ENCODE peak calls at places on chromosomes 6 and 20, in four cellular contexts. L is sigmoid colon, M is heart right ventricle, F is H1. G is an unnamed sample.

GRCh38 chr6:31970604-31971271 is 1.2 kb downstream of the DXO start:
- DNase-seq in F (no peak), L (peak; percentile 68), M (no peak), G (peak; percentile 23)

GRCh38 chr6:163620670-163621330 is 206.3 kb downstream of the QKI start:
- DNase-seq in M (no peak), F (no peak), L (no peak), G (no peak)

GRCh38 chr20:49906101-49906604 is 9.2 kb downstream of the SPATA2 start:
- DNase-seq in F (no peak), M (peak; percentile 38), L (peak; percentile 56), G (no peak)

GRCh38 chr6:83854766-83855165 is 1.6 kb downstream of the RIPPLY2 start:
- DNase-seq in M (no peak), F (no peak), L (no peak), G (no peak)

GRCh38 chr20:34300809-34301586 is 2.2 kb downstream of the AHCY start:
- DNase-seq in F (no peak), L (no peak), M (peak; percentile 16), G (peak; percentile 22)

GRCh38 chr20:38859070-38859690 is 53.7 kb downstream of the PPP1R16B start:
- DNase-seq in F (no peak), M (no peak), L (no peak), G (no peak)

GRCh38 chr6:121765060-121765459 is 329.6 kb downstream of the GJA1 start:
- DNase-seq in F (no peak), L (no peak), M (no peak), G (no peak)

GRCh38 chr6:1312444-1313363 is 806 bp downstream of the FOXQ1 start:
- DNase-seq in F (no peak), L (no peak), M (no peak), G (no peak)

GRCh38 chr6:96213768-96214167 is 198.0 kb downstream of the FUT9 start:
- DNase-seq in F (no peak), L (no peak), M (no peak), G (no peak)

GRCh38 chr6:137659871-137660270 is 165.7 kb upstream of the OLIG3 start:
- DNase-seq in L (no peak), F (no peak), M (no peak), G (no peak)

GRCh38 chr6:107495196-107495643 is 5.3 kb downstream of the SOBP start:
- DNase-seq in M (peak; percentile 39), L (peak; percentile 70), F (no peak), G (no peak)

GRCh38 chr6:22349051-22349450 is 52.2 kb upstream of the PRL start:
- DNase-seq in L (no peak), F (no peak), M (no peak), G (no peak)

GRCh38 chr20:50172347-50173013 is 18.1 kb upstream of the CEBPB start:
- DNase-seq in F (peak; percentile 82), L (peak; percentile 96), M (peak; percentile 92), G (peak; percentile 83)

GRCh38 chr6:36357872-36358234 is 21.2 kb upstream of the BNIP5 start:
- DNase-seq in L (no peak), M (no peak), F (no peak), G (no peak)

GRCh38 chr6:25472314-25472713 is 179.7 kb upstream of the SCGN start:
- DNase-seq in F (no peak), L (no peak), M (no peak), G (peak; percentile 22)

GRCh38 chr20:19887566-19888268 is 129.4 kb upstream of the NAA20 start:
- DNase-seq in L (no peak), M (no peak), F (no peak), G (no peak)

GRCh38 chr6:152246554-152247337 is 390.4 kb downstream of the SYNE1 start:
- DNase-seq in F (no peak), M (peak; percentile 42), L (no peak), G (no peak)

GRCh38 chr6:169326067-169326799 is 72.6 kb upstream of the THBS2 start:
- DNase-seq in L (no peak), M (no peak), F (peak; percentile 23), G (peak; percentile 61)

GRCh38 chr6:26205625-26206574 is 118.7 kb downstream of the HFE start:
- DNase-seq in M (no peak), F (no peak), L (no peak), G (no peak)

GRCh38 chr6:4803343-4803744 is 27.1 kb downstream of the CDYL start:
- DNase-seq in L (no peak), F (no peak), M (no peak), G (no peak)

GRCh38 chr20:35092524-35093244 is at the start of gene TRPC4AP:
- DNase-seq in F (peak; percentile 75), M (peak; percentile 88), L (peak; percentile 93), G (peak; percentile 91)

GRCh38 chr6:81171991-81172740 is 580.3 kb downstream of the TENT5A start:
- DNase-seq in M (peak; percentile 19), L (peak; percentile 69), F (no peak), G (peak; percentile 3)

GRCh38 chr6:46690126-46690525 is 2.4 kb downstream of the TDRD6 start:
- DNase-seq in L (no peak), M (no peak), F (no peak), G (no peak)
- TF ChIP-seq CTCF in L (no peak), M (no peak), F (no peak), G (no peak)

GRCh38 chr6:13484138-13484708 is 3.2 kb downstream of the GFOD1 start:
- DNase-seq in L (no peak), F (no peak), M (no peak), G (no peak)
- H3K4me1 ChIP-seq in L (no peaks in the 10 kb centered on the region), F (peaks cover 4% of the 10 kb centered on the region), M (peaks cover 76% of the 10 kb centered on the region), G (no peaks in the 10 kb centered on the region)

GRCh38 chr6:10112871-10113584 is 301.8 kb downstream of the TFAP2A start:
- DNase-seq in L (no peak), F (no peak), M (no peak), G (no peak)

DNA sequence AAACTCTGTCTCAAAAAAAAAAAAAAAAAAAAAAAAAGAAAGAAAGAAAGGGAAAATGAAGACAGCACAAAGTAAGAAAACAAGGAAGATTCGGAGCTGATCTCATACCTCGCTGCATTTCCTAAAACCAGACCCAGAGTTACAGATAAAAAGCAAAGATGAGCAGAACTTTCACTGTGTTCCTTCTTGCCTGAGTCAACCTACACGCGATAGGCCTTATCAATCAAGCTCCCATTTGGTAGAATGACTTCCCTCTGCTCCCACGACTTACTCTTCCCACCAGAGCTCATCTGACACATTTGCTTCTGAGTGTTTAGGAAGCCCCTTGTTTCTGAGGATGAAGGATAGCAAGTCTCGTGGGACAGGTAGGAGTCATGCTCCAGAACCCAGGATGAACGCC is 302.9 kb downstream of the TFAP2A start:
- DNase-seq in F (no peak), M (no peak), L (no peak), G (no peak)
- H3K27me3 ChIP-seq in F (no peaks in the 10 kb centered on the region), M (peaks cover 36% of the 10 kb centered on the region), L (peaks cover 6% of the 10 kb centered on the region), G (no peaks in the 10 kb centered on the region)

GRCh38 chr6:132131351-132131750 is 180.2 kb upstream of the CCN2 start:
- DNase-seq in F (no peak), M (no peak), L (no peak), G (no peak)

GRCh38 chr6:132128424-132128823 is 177.3 kb upstream of the CCN2 start:
- DNase-seq in M (no peak), F (no peak), L (no peak), G (no peak)

GRCh38 chr6:132131777-132132176 is 180.6 kb upstream of the CCN2 start:
- DNase-seq in F (no peak), M (peak; percentile 61), L (no peak), G (no peak)

GRCh38 chr6:132132420-132132819 is 181.2 kb upstream of the CCN2 start:
- DNase-seq in M (no peak), L (no peak), F (no peak), G (no peak)

DNA sequence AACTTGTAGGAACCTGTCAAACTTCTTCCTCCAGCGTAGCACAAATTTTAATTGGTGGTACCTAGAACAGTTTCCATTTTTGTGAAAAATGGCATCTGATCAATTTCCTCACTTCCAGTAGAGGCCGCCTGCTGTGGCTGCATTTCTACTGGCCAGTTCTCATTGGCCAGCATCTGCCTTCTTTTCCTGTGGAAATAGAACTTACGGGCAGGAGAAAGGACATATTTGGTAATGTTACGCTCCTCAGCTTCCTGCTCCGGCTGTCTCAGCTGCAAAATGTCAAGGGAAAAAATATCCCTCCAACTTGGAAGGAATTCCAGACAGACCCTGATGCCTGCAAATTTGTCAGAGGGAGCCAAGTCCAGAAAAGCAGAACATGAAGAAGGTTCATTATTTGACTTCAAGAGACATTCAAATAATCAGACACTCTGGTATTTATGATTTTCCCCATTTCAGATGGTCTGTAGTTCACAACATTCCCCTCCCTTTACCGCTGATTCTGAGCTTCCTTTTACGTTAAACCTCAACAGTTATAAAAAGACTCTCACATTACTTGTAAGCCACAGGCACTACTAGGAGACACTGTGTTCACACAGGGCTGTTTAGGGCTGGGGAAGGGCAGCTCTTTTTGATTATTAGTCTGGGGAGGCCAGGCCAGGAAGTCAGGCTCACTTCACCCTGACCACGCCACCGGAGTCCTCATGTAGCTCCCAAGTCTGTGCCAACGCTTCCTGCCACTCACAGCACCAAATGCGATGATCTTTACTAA is 179.5 kb upstream of the CCN2 start:
- DNase-seq in M (peak; percentile 61), L (peak; percentile 71), F (no peak), G (no peak)
- TF ChIP-seq CTCF in M (peak; percentile 25), L (no peak), F (no peak), G (no peak)

G was measured in BE2C.